ENCODE peak calls at places on chromosomes 4 and X, in ten cellular contexts. U is left cardiac atrium; C is NCI-H1092; M is NCI-H82; R is dermis blood vessel endothelial cell; G is activated T-helper 9 cell treated with anti-CD3 and anti-CD28 coated beads, Interleukin-2, amount 50 U/mL, for 16 hours; W is NCI-H1105; S is MV-4-11; F is nephron progenitor cell; O is stimulated activated naive CD8-positive, alpha-beta T cell treated with anti-CD3 and anti-CD28 coated beads, Interleukin-15, Interleukin-2, amounts not matched to agents 100 U/mL and 50 U/mL, for 24 hours. X is an unnamed sample.

GRCh38 chr4:138858419-138858818 is 157.2 kb upstream of the NOCT start:
- DNase-seq in U (no peak), C (no peak), M (peak), R (no peak), G (no peak), W (no peak), S (no peak), F (no peak), O (no peak), X (no peak)

GRCh38 chr4:141565379-141566089 is 70.8 kb upstream of the IL15 start:
- DNase-seq in U (no peak), C (no peak), M (no peak), R (no peak), G (no peak), W (no peak), S (no peak), F (no peak), O (no peak), X (no peak)

GRCh38 chr4:110614173-110614948 is 8.5 kb downstream of the PITX2 start:
- DNase-seq in U (no peak), C (no peak), M (no peak), R (no peak), G (no peak), W (no peak), S (no peak), F (peak), O (no peak), X (no peak)

GRCh38 chrX:131881194-131881593 is 141.9 kb upstream of the STK26 start:
- DNase-seq in U (no peak), C (no peak), M (no peak), R (no peak), G (no peak), W (no peak), S (no peak), F (no peak), O (no peak), X (no peak)

GRCh38 chrX:22999696-23000223 is at the start of gene DDX53:
- DNase-seq in U (no peak), C (no peak), M (no peak), R (no peak), G (no peak), W (no peak), S (no peak), F (no peak), O (no peak), X (no peak)

GRCh38 chr4:95238554-95238953 is 310.2 kb downstream of the UNC5C start:
- DNase-seq in U (no peak), C (no peak), M (no peak), R (no peak), G (no peak), W (no peak), S (no peak), F (no peak), O (no peak), X (no peak)

GRCh38 chr4:24488399-24489164 is 95.8 kb downstream of the DHX15 start:
- DNase-seq in U (peak), C (no peak), M (peak), R (peak), G (peak), W (no peak), S (peak), F (peak), O (peak), X (peak)

GRCh38 chr4:59966758-59967157 is 1233.4 kb upstream of the ADGRL3 start:
- DNase-seq in U (no peak), C (no peak), M (no peak), R (no peak), G (no peak), W (no peak), S (no peak), F (no peak), O (no peak), X (no peak)

GRCh38 chrX:110228453-110228852 is 89.4 kb downstream of the AMMECR1 start:
- DNase-seq in U (no peak), C (no peak), M (peak), R (no peak), G (no peak), W (no peak), S (no peak), F (no peak), O (no peak), X (no peak)

GRCh38 chr4:2963185-2964076 is at the start of the genes GRK4 and NOP14:
- DNase-seq in U (peak), C (peak), M (peak), R (peak), G (peak), W (peak), S (peak), F (peak), O (peak), X (peak)

GRCh38 chr4:24273148-24273547 is 311.2 kb downstream of the DHX15 start:
- DNase-seq in U (no peak), C (no peak), M (no peak), R (no peak), G (no peak), W (no peak), S (no peak), F (no peak), O (no peak), X (no peak)

GRCh38 chr4:157978680-157979361 is 194.0 kb downstream of the GASK1B start:
- DNase-seq in U (peak), C (peak), M (peak), R (peak), G (no peak), W (peak), S (peak), F (peak), O (peak), X (peak)

GRCh38 chr4:144461906-144462305 is 184.1 kb upstream of the HHIP start:
- DNase-seq in U (no peak), C (no peak), M (no peak), R (no peak), G (no peak), W (no peak), S (no peak), F (no peak), O (no peak), X (no peak)

GRCh38 chr4:40685300-40685699 is 55.6 kb upstream of the RBM47 start:
- DNase-seq in U (no peak), C (no peak), M (no peak), R (no peak), G (no peak), W (no peak), S (no peak), F (no peak), O (no peak), X (no peak)

GRCh38 chrX:23554304-23554703 is 113.0 kb upstream of the PRDX4 start:
- DNase-seq in U (no peak), C (peak), M (peak), R (peak), G (no peak), W (peak), S (peak), F (no peak), O (no peak), X (no peak)

GRCh38 chrX:39149761-39150160 is 348.5 kb downstream of the MID1IP1 start:
- DNase-seq in U (peak), C (peak), M (peak), R (peak), G (peak), W (no peak), S (peak), F (peak), O (peak), X (peak)

GRCh38 chr4:17283251-17283650 is 228.6 kb downstream of the QDPR start:
- DNase-seq in U (no peak), C (no peak), M (no peak), R (no peak), G (no peak), W (no peak), S (no peak), F (no peak), O (no peak), X (no peak)

GRCh38 chr4:88107406-88108107 is 50.9 kb downstream of the ABCG2 start:
- DNase-seq in U (no peak), C (no peak), M (no peak), R (peak), G (no peak), W (no peak), S (no peak), F (no peak), O (no peak), X (no peak)

GRCh38 chr4:111013846-111014245 is 391.0 kb upstream of the PITX2 start:
- DNase-seq in U (no peak), C (no peak), M (no peak), R (no peak), G (no peak), W (no peak), S (no peak), F (no peak), O (no peak), X (no peak)

GRCh38 chr4:116395408-116395807 is 690.0 kb downstream of the TRAM1L1 start:
- DNase-seq in U (no peak), C (no peak), M (no peak), R (no peak), G (no peak), W (no peak), S (no peak), F (no peak), O (no peak), X (no peak)

GRCh38 chrX:13029341-13029740 is 15.1 kb downstream of the FAM9C start:
- DNase-seq in U (peak), C (no peak), M (no peak), R (peak), G (no peak), W (no peak), S (no peak), F (no peak), O (no peak), X (no peak)

GRCh38 chrX:118864063-118864630 is 40.5 kb downstream of the ZCCHC12 start:
- DNase-seq in U (no peak), C (no peak), M (no peak), R (no peak), G (no peak), W (no peak), S (no peak), F (no peak), O (no peak), X (no peak)

GRCh38 chrX:129781134-129782014 is 1.6 kb downstream of the SASH3 start:
- DNase-seq in U (peak), C (no peak), M (no peak), R (no peak), G (peak), W (no peak), S (peak), F (no peak), O (peak), X (peak)

GRCh38 chr4:853416-853781 is 27.5 kb upstream of the CPLX1 start:
- DNase-seq in U (peak), C (no peak), M (no peak), R (no peak), G (no peak), W (no peak), S (no peak), F (no peak), O (no peak), X (no peak)

GRCh38 chr4:53534684-53535083 is 56.6 kb downstream of the LNX1 start:
- DNase-seq in U (no peak), C (no peak), M (no peak), R (no peak), G (no peak), W (no peak), S (no peak), F (no peak), O (no peak), X (no peak)

GRCh38 chr4:130333241-130333759 is 1237.3 kb downstream of the C4orf33 start:
- DNase-seq in U (no peak), C (no peak), M (no peak), R (no peak), G (no peak), W (no peak), S (no peak), F (no peak), O (no peak), X (no peak)

GRCh38 chrX:136260801-136261200 is 9.6 kb upstream of the MAP7D3 start:
- DNase-seq in U (no peak), C (no peak), M (peak), R (peak), G (no peak), W (no peak), S (no peak), F (no peak), O (no peak), X (no peak)

GRCh38 chr4:4200624-4201023 is 26.1 kb downstream of the OTOP1 start:
- DNase-seq in U (no peak), C (no peak), M (peak), R (no peak), G (no peak), W (no peak), S (no peak), F (no peak), O (no peak), X (no peak)